ENCODE peak calls at places on chromosome 16, in seven cellular contexts. R is neuronal stem cell, N is IMR-90, B is mesendoderm, J is H9, E is H1, K is trophoblast cell. W is an unnamed sample.

GRCh38 chr16:22267764-22268163 is 29.4 kb upstream of the POLR3E start:
- DNase-seq in K (no peak), J (no peak), B (no peak), R (no peak), N (no peak), E (no peak), W (no peak)

GRCh38 chr16:59593256-59593655 is 859.1 kb upstream of the GOT2 start:
- DNase-seq in N (peak; percentile 86), K (no peak), E (no peak), J (no peak), R (no peak), B (no peak), W (peak; percentile 48)

GRCh38 chr16:27431773-27432599 is 30.0 kb downstream of the IL21R start:
- DNase-seq in N (peak; percentile 45), K (peak; percentile 88), J (peak; percentile 15), E (no peak), B (peak; percentile 50), R (no peak), W (peak; percentile 6)

GRCh38 chr16:87012954-87013938 is 303.9 kb downstream of the C16orf95 start:
- DNase-seq in N (no peak), B (no peak), R (no peak), K (no peak), J (no peak), E (no peak), W (no peak)

GRCh38 chr16:6777624-6778023 is 555.0 kb upstream of the RBFOX1 start:
- DNase-seq in B (no peak), E (no peak), R (no peak), K (no peak), N (no peak), J (no peak), W (no peak)

GRCh38 chr16:69827527-69827926 is 65.4 kb downstream of the WWP2 start:
- DNase-seq in B (no peak), J (no peak), N (no peak), R (no peak), E (no peak), K (no peak), W (no peak)

GRCh38 chr16:31327675-31328225 is 27.2 kb upstream of the ITGAX start:
- DNase-seq in N (no peak), R (no peak), J (peak; percentile 48), B (peak; percentile 59), E (no peak), K (no peak), W (no peak)

GRCh38 chr16:48409839-48410610 is 24.8 kb upstream of the SIAH1 start:
- DNase-seq in J (no peak), K (peak; percentile 93), B (no peak), R (no peak), E (no peak), N (peak; percentile 96), W (peak; percentile 93)

GRCh38 chr16:20257234-20257633 is 70.1 kb downstream of the GP2 start:
- DNase-seq in R (no peak), B (peak; percentile 16), K (no peak), J (no peak), E (no peak), N (no peak), W (no peak)

GRCh38 chr16:63171545-63171944 is 1135.3 kb upstream of the CDH8 start:
- DNase-seq in B (no peak), E (no peak), R (no peak), N (no peak), J (no peak), K (no peak), W (no peak)

GRCh38 chr16:11250091-11250785 is 5.8 kb downstream of the SOCS1 start:
- DNase-seq in E (no peak), N (peak; percentile 78), R (no peak), B (peak; percentile 67), J (peak; percentile 81), K (peak; percentile 18), W (no peak)

GRCh38 chr16:61233718-61234117 is 802.5 kb downstream of the CDH8 start:
- DNase-seq in B (no peak), K (no peak), N (no peak), E (no peak), J (no peak), R (no peak), W (no peak)

GRCh38 chr16:29745853-29746345 is at the start of gene C16orf54:
- DNase-seq in N (no peak), B (no peak), K (peak; percentile 19), E (no peak), R (no peak), J (no peak), W (no peak)

GRCh38 chr16:10738231-10739077 is 5.2 kb upstream of the NUBP1 start:
- DNase-seq in N (peak; percentile 78), R (no peak), E (no peak), B (peak; percentile 71), K (peak; percentile 91), J (peak; percentile 36), W (peak; percentile 89)

GRCh38 chr16:58158137-58158536 is 29.0 kb upstream of the CFAP20 start:
- DNase-seq in E (no peak), N (no peak), K (no peak), R (no peak), B (no peak), J (no peak), W (no peak)

GRCh38 chr16:22674832-22675191 is 139.2 kb upstream of the HS3ST2 start:
- DNase-seq in N (no peak), E (no peak), J (no peak), B (no peak), R (no peak), K (no peak), W (no peak)

GRCh38 chr16:80664226-80664625 is 123.4 kb downstream of the DYNLRB2 start:
- DNase-seq in N (no peak), E (no peak), R (no peak), J (no peak), B (peak; percentile 40), K (no peak), W (no peak)

GRCh38 chr16:80583466-80583865 is 42.7 kb downstream of the DYNLRB2 start:
- DNase-seq in E (no peak), K (peak; percentile 29), R (no peak), J (no peak), B (no peak), N (peak; percentile 59), W (no peak)

GRCh38 chr16:30184430-30185140 is 1.2 kb downstream of the CORO1A start:
- DNase-seq in N (no peak), J (no peak), E (no peak), K (peak; percentile 75), B (no peak), R (no peak), W (no peak)

GRCh38 chr16:73713301-73713700 is 583.3 kb upstream of the PSMD7 start:
- DNase-seq in R (no peak), B (no peak), E (no peak), J (no peak), N (no peak), K (no peak), W (no peak)

GRCh38 chr16:82936941-82937551 is 310.3 kb downstream of the CDH13 start:
- DNase-seq in B (peak; percentile 22), N (peak; percentile 87), E (no peak), K (no peak), J (no peak), R (no peak), W (peak; percentile 89)

GRCh38 chr16:48136547-48137360 is 19.0 kb downstream of the ABCC12 start:
- DNase-seq in J (no peak), R (no peak), E (no peak), K (no peak), N (no peak), B (no peak), W (no peak)

GRCh38 chr16:81035975-81036750 is 521 bp downstream of the ATMIN start:
- DNase-seq in J (peak; percentile 42), E (no peak), N (peak; percentile 11), K (peak; percentile 51), R (peak; percentile 17), B (peak; percentile 53), W (peak; percentile 41)

GRCh38 chr16:17305694-17306093 is 165.1 kb downstream of the XYLT1 start:
- DNase-seq in J (no peak), N (no peak), R (no peak), K (no peak), E (no peak), B (no peak), W (no peak)

GRCh38 chr16:64489449-64489848 is 632.4 kb downstream of the CDH11 start:
- DNase-seq in E (no peak), K (peak; percentile 17), R (no peak), N (peak; percentile 7), J (no peak), B (no peak), W (peak; percentile 72)
- H2BK5ac ChIP-seq in E (no peak overlapping the region), K (no peak overlapping the region), R (no peak overlapping the region), N (no peak overlapping the region), J (no peak overlapping the region), B (no peak overlapping the region), W (no peak overlapping the region)

GRCh38 chr16:66920924-66921680 is 2.4 kb upstream of the CDH16 start:
- DNase-seq in J (no peak), E (no peak), B (no peak), R (no peak), N (no peak), K (peak; percentile 88), W (no peak)
- H3K79me1 ChIP-seq in J (no peaks in the 10 kb centered on the region), E (peaks cover 2% of the 10 kb centered on the region), B (no peaks in the 10 kb centered on the region), R (no peaks in the 10 kb centered on the region), N (no peaks in the 10 kb centered on the region), K (no peaks in the 10 kb centered on the region), W (no peaks in the 10 kb centered on the region)

DNA sequence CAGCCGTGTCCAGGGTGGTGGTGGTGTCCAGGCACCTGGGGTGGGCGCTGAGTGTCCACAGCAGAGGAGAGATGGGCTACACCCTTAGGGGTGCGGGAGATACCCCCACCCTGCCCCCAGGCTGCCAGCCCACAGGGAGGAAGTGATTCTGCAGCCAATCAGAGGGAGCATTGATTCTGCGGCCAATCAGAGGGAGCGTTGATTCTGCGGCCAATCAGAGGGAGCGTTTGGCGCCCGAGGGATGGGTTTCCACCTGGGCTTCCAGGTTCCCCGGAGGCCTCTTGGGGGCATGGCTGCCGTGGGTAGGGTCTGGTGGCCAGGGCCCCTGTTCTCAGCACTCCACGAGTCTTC is 28.2 kb upstream of the ACSF3 start:
- DNase-seq in N (no peak), K (no peak), R (no peak), B (no peak), E (no peak), J (no peak), W (no peak)
- H2BK5ac ChIP-seq in N (no peak overlapping the region), K (no peak overlapping the region), R (peak overlapping the region; percentile 44), B (no peak overlapping the region), E (no peak overlapping the region), J (no peak overlapping the region), W (no peak overlapping the region)

GRCh38 chr16:85511938-85512551 is 101.1 kb upstream of the GSE1 start:
- DNase-seq in R (no peak), J (no peak), K (no peak), E (no peak), N (no peak), B (no peak), W (no peak)
- H3K79me1 ChIP-seq in R (peaks cover 2% of the 10 kb centered on the region), J (no peaks in the 10 kb centered on the region), K (peaks cover 34% of the 10 kb centered on the region), E (no peaks in the 10 kb centered on the region), N (peaks cover 32% of the 10 kb centered on the region), B (no peaks in the 10 kb centered on the region), W (peaks cover 1% of the 10 kb centered on the region)

DNA sequence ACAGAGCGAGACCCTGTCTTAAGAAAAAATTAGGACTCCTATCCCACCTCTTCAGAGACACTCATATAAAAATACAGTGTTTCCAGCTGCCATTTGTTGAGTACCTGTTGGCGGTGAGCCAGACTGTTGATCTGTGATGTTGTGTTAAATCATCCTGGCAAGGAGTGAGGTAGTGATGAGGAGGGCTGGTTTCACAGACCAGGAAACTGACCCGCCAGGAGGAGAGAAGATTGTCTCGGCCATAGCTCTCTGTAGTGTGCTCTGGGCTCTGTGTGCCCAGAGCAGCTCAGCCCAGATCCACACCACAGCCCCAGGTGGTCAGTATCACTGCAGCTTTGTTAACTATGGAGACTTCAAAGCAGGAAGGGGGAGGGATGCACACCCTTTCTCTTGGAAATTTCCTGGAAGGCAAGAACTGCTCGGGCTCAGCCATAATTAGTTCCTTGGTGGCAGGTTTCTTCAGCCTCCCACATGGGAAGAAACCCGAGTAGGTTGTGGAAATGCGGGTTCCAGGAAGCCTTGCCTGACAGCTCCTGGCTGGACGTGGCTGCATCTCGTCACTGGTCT is 343.0 kb downstream of the SNX29 start:
- DNase-seq in E (no peak), N (no peak), K (no peak), B (peak; percentile 51), J (no peak), R (no peak), W (no peak)
- H2BK5ac ChIP-seq in E (no peak overlapping the region), N (no peak overlapping the region), K (no peak overlapping the region), B (no peak overlapping the region), J (no peak overlapping the region), R (no peak overlapping the region), W (no peak overlapping the region)

W was measured in mesenchymal stem cell.